ENCODE peak calls at places on chromosomes 6 and 20, in nine cellular contexts. B, J, E, A, F, D, N, L and I are unnamed samples.

GRCh38 chr6:106069478-106069877 is 16.7 kb upstream of the PRDM1 start:
- DNase-seq in B (peak; percentile 92), J (peak; percentile 76), E (no peak), A (no peak), F (peak; percentile 58), D (peak; percentile 74), N (peak; percentile 86), L (peak; percentile 78), I (peak; percentile 90)

GRCh38 chr6:17928514-17929430 is 58.7 kb downstream of the KIF13A start:
- DNase-seq in B (no peak), J (no peak), E (no peak), A (no peak), F (no peak), D (no peak), N (peak; percentile 26), L (no peak), I (no peak)

GRCh38 chr6:17869010-17869752 is 118.3 kb downstream of the KIF13A start:
- DNase-seq in B (no peak), J (no peak), E (no peak), A (no peak), F (no peak), D (no peak), N (no peak), L (no peak), I (no peak)

GRCh38 chr6:26336355-26337198 is 28.4 kb upstream of the BTN3A2 start:
- DNase-seq in B (peak; percentile 74), J (no peak), E (no peak), A (no peak), F (no peak), D (no peak), N (no peak), L (no peak), I (no peak)

GRCh38 chr20:739736-740135 is 28.6 kb downstream of the SLC52A3 start:
- DNase-seq in B (no peak), J (no peak), E (no peak), A (no peak), F (no peak), D (no peak), N (no peak), L (no peak), I (no peak)

GRCh38 chr6:743320-744096 is 50.6 kb upstream of the EXOC2 start:
- DNase-seq in B (no peak), J (no peak), E (no peak), A (no peak), F (no peak), D (no peak), N (no peak), L (no peak), I (no peak)

GRCh38 chr6:36120539-36120938 is 9.8 kb upstream of the MAPK13 start:
- DNase-seq in B (no peak), J (no peak), E (no peak), A (no peak), F (no peak), D (no peak), N (no peak), L (no peak), I (no peak)

GRCh38 chr6:42831237-42831636 is 48.2 kb upstream of the RPL7L1 start:
- DNase-seq in B (no peak), J (no peak), E (no peak), A (no peak), F (no peak), D (no peak), N (no peak), L (no peak), I (no peak)

GRCh38 chr20:41563087-41563486 is 55.1 kb downstream of the CHD6 start:
- DNase-seq in B (no peak), J (no peak), E (no peak), A (no peak), F (no peak), D (no peak), N (no peak), L (no peak), I (no peak)

GRCh38 chr6:165548450-165548849 is 114.6 kb downstream of the PDE10A start:
- DNase-seq in B (no peak), J (no peak), E (no peak), A (no peak), F (no peak), D (no peak), N (no peak), L (no peak), I (no peak)
- H3K4me3 ChIP-seq in B (no peak overlapping the region), J (no peak overlapping the region), E (no peak overlapping the region), A (no peak overlapping the region), F (no peak overlapping the region), D (no peak overlapping the region), N (no peak overlapping the region), L (no peak overlapping the region), I (no peak overlapping the region)

GRCh38 chr6:10396775-10397174 is 18.1 kb downstream of the TFAP2A start:
- DNase-seq in B (no peak), J (no peak), E (no peak), A (no peak), F (no peak), D (no peak), N (no peak), L (no peak), I (no peak)

GRCh38 chr6:10398439-10399218 is 16.2 kb downstream of the TFAP2A start:
- DNase-seq in B (no peak), J (no peak), E (no peak), A (no peak), F (no peak), D (no peak), N (no peak), L (no peak), I (no peak)

GRCh38 chr6:10395946-10396577 is 18.8 kb downstream of the TFAP2A start:
- DNase-seq in B (no peak), J (no peak), E (no peak), A (no peak), F (no peak), D (no peak), N (no peak), L (no peak), I (no peak)

GRCh38 chr6:10399451-10399850 is 15.4 kb downstream of the TFAP2A start:
- DNase-seq in B (no peak), J (no peak), E (no peak), A (no peak), F (no peak), D (no peak), N (no peak), L (no peak), I (no peak)

GRCh38 chr6:10397756-10398438 is 17.0 kb downstream of the TFAP2A start:
- DNase-seq in B (no peak), J (no peak), E (no peak), A (no peak), F (no peak), D (no peak), N (no peak), L (no peak), I (no peak)
- H3K4me3 ChIP-seq in B (no peak overlapping the region), J (no peak overlapping the region), E (no peak overlapping the region), A (no peak overlapping the region), F (no peak overlapping the region), D (no peak overlapping the region), N (no peak overlapping the region), L (no peak overlapping the region), I (no peak overlapping the region)

GRCh38 chr20:49483706-49484101 is 1.2 kb upstream of the KCNB1 start:
- DNase-seq in B (no peak), J (no peak), E (no peak), A (no peak), F (no peak), D (no peak), N (no peak), L (peak; percentile 13), I (no peak)

GRCh38 chr20:49482173-49482572 is 295 bp downstream of the KCNB1 start:
- DNase-seq in B (no peak), J (no peak), E (no peak), A (no peak), F (no peak), D (no peak), N (no peak), L (no peak), I (no peak)

GRCh38 chr20:49482621-49483017 is at the start of gene KCNB1:
- DNase-seq in B (no peak), J (no peak), E (no peak), A (peak; percentile 55), F (no peak), D (peak; percentile 11), N (no peak), L (peak; percentile 93), I (no peak)

GRCh38 chr20:49484180-49485140 is 2.0 kb upstream of the KCNB1 start:
- DNase-seq in B (no peak), J (peak; percentile 32), E (no peak), A (peak; percentile 75), F (peak; percentile 5), D (peak; percentile 61), N (peak; percentile 52), L (peak; percentile 92), I (no peak)

GRCh38 chr20:49483018-49483705 is 694 bp upstream of the KCNB1 start:
- DNase-seq in B (no peak), J (no peak), E (no peak), A (no peak), F (no peak), D (no peak), N (no peak), L (peak; percentile 13), I (no peak)
- H3K4me3 ChIP-seq in B (no peak overlapping the region), J (no peak overlapping the region), E (peak overlapping the region; percentile 60), A (peak overlapping the region; percentile 55), F (no peak overlapping the region), D (no peak overlapping the region), N (peak overlapping the region; percentile 23), L (no peak overlapping the region), I (peak overlapping the region; percentile 30)

GRCh38 chr20:61499859-61500258 is 247.8 kb downstream of the CDH4 start:
- DNase-seq in B (no peak), J (no peak), E (no peak), A (no peak), F (no peak), D (no peak), N (no peak), L (peak; percentile 38), I (no peak)

GRCh38 chr20:61494763-61495595 is 242.9 kb downstream of the CDH4 start:
- DNase-seq in B (no peak), J (no peak), E (no peak), A (no peak), F (no peak), D (no peak), N (no peak), L (no peak), I (no peak)

GRCh38 chr20:61493798-61494305 is 241.8 kb downstream of the CDH4 start:
- DNase-seq in B (no peak), J (no peak), E (no peak), A (no peak), F (no peak), D (no peak), N (no peak), L (no peak), I (no peak)

GRCh38 chr20:61500791-61501321 is 248.8 kb downstream of the CDH4 start:
- DNase-seq in B (no peak), J (no peak), E (no peak), A (no peak), F (no peak), D (no peak), N (no peak), L (peak; percentile 28), I (no peak)

DNA sequence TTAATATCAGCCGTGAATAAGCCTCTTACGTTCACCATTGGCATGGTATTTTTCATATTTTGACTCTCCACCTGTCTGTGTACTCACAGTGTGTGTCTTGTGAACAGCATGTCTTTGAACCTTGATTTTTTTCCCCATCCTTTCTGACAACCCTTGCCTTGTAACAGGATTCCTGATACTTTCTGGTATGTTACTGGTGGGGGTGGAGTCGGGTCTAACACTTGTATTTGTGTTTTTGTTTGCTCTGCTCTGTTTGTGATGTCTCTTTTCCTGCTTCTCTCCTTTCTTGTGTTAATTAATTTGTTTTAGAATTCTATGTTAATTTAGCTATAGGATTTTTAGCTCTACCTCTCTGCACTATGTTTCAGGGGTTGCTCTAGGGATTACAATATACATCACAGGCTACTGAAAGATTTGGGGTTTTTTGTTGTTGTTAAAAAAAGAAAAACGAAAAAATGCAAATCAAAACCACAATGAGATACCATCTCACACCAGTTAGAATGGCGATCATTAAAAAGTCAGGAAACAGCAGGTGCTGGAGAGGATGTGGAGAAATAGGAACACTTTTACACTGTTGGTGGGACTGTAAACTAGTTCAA is 245.1 kb downstream of the CDH4 start:
- DNase-seq in B (no peak), J (no peak), E (no peak), A (no peak), F (no peak), D (no peak), N (no peak), L (no peak), I (no peak)
- H3K4me3 ChIP-seq in B (no peak overlapping the region), J (no peak overlapping the region), E (no peak overlapping the region), A (no peak overlapping the region), F (no peak overlapping the region), D (no peak overlapping the region), N (no peak overlapping the region), L (no peak overlapping the region), I (no peak overlapping the region)